ENCODE peak calls at places on chromosomes 16 and 17, in seven cellular contexts. X, F, E, O, M, R and N are unnamed samples. For H3K27me3, H3K36me3 and H3K4me1, the result is how much of the 10 kb centered on the place peaks cover.

GRCh38 chr17:79549111-79549915 is 61.5 kb downstream of the RBFOX3 start:
- DNase-seq in M (no peak), F (no peak), R (no peak), X (no peak), O (no peak), E (no peak), N (no peak)

GRCh38 chr17:70865993-70866804 is 696.9 kb downstream of the KCNJ2 start:
- DNase-seq in M (no peak), X (no peak), R (no peak), E (no peak), O (no peak), F (no peak), N (no peak)

GRCh38 chr16:27529962-27530361 is 19.8 kb downstream of the GTF3C1 start:
- DNase-seq in X (no peak), O (no peak), F (no peak), E (no peak), R (no peak), M (no peak), N (no peak)

GRCh38 chr16:75591001-75591852 is 25.0 kb downstream of the GABARAPL2 start:
- DNase-seq in X (peak), E (no peak), O (no peak), M (no peak), R (peak), F (peak), N (no peak)

GRCh38 chr17:30369995-30370394 is 8.7 kb upstream of the CPD start:
- DNase-seq in R (no peak), F (no peak), E (no peak), M (no peak), X (no peak), O (no peak), N (no peak)

GRCh38 chr17:22463110-22463850 is 771.0 kb downstream of the KCNJ18 start:
- DNase-seq in M (no peak), X (no peak), O (no peak), E (no peak), F (no peak), R (no peak), N (no peak)

GRCh38 chr16:28155293-28155692 is 56.5 kb downstream of the XPO6 start:
- DNase-seq in O (no peak), X (no peak), F (no peak), M (no peak), E (no peak), R (no peak), N (no peak)

GRCh38 chr17:30554839-30555751 is 77.9 kb downstream of the GOSR1 start:
- DNase-seq in X (peak), M (no peak), E (no peak), F (no peak), R (peak), O (no peak), N (no peak)

GRCh38 chr16:53022374-53022773 is 30.3 kb downstream of the CHD9NB start:
- DNase-seq in R (peak), E (no peak), X (peak), F (no peak), M (no peak), O (no peak), N (peak)

GRCh38 chr17:48577946-48578615 is at the start of gene HOXB4:
- DNase-seq in F (peak), R (peak), E (peak), X (peak), M (no peak), O (peak), N (peak)

GRCh38 chr16:31333686-31334649 is 21.0 kb upstream of the ITGAX start:
- DNase-seq in F (no peak), X (peak), M (no peak), R (peak), E (no peak), O (peak), N (peak)

GRCh38 chr17:3792481-3792880 is 8.5 kb downstream of the ITGAE start:
- DNase-seq in X (no peak), O (no peak), M (no peak), F (no peak), R (no peak), E (no peak), N (no peak)

GRCh38 chr16:47460301-47460754 is 535 bp downstream of the ITFG1 start:
- DNase-seq in O (no peak), X (no peak), E (no peak), M (no peak), F (no peak), R (no peak), N (no peak)

GRCh38 chr16:2280461-2280860 is 12.5 kb upstream of the RNPS1 start:
- DNase-seq in F (no peak), E (no peak), O (no peak), M (no peak), X (no peak), R (no peak), N (no peak)

GRCh38 chr16:86424413-86424812 is 85.9 kb upstream of the FOXF1 start:
- DNase-seq in E (no peak), O (no peak), M (no peak), R (no peak), F (no peak), X (no peak), N (no peak)

GRCh38 chr16:58678716-58679115 is 5.9 kb downstream of the SLC38A7 start:
- DNase-seq in F (no peak), E (no peak), O (no peak), X (no peak), M (no peak), R (no peak), N (no peak)

GRCh38 chr17:58487589-58488427 is at the start of gene HSF5:
- DNase-seq in E (no peak), M (no peak), F (no peak), X (no peak), R (no peak), O (peak), N (no peak)

GRCh38 chr16:15810411-15810810 is 46.4 kb downstream of the MYH11 start:
- DNase-seq in X (no peak), M (no peak), F (no peak), E (no peak), O (no peak), R (no peak), N (no peak)

GRCh38 chr16:66474750-66475199 is 47.7 kb downstream of the BEAN1 start:
- DNase-seq in E (peak), F (no peak), X (no peak), M (no peak), R (no peak), O (peak), N (no peak)

GRCh38 chr17:17567114-17567513 is 24.4 kb downstream of the PEMT start:
- DNase-seq in M (no peak), R (no peak), O (no peak), F (no peak), X (no peak), E (no peak), N (no peak)

GRCh38 chr17:75270966-75271232 is at the start of gene MIF4GD:
- DNase-seq in X (no peak), O (no peak), M (no peak), E (no peak), F (no peak), R (no peak), N (no peak)

GRCh38 chr17:75067856-75068255 is 19.9 kb upstream of the SLC16A5 start:
- DNase-seq in O (no peak), E (no peak), F (no peak), R (no peak), M (no peak), X (no peak), N (no peak)

GRCh38 chr17:27667656-27668487 is 36.9 kb downstream of the LGALS9 start:
- DNase-seq in F (no peak), E (no peak), X (no peak), M (no peak), O (no peak), R (no peak), N (no peak)

GRCh38 chr17:21452377-21453143 is 76.4 kb downstream of the KCNJ12 start:
- DNase-seq in E (no peak), R (no peak), F (no peak), O (no peak), M (peak), X (peak), N (no peak)

GRCh38 chr17:19540706-19541370 is 7.2 kb downstream of the SLC47A1 start:
- DNase-seq in X (no peak), R (no peak), F (no peak), E (no peak), M (no peak), O (no peak), N (no peak)
- H3K27me3 ChIP-seq in X (under half), R (under half), F (under half), E (under half), M (half or more), O (under half), N (under half)

DNA sequence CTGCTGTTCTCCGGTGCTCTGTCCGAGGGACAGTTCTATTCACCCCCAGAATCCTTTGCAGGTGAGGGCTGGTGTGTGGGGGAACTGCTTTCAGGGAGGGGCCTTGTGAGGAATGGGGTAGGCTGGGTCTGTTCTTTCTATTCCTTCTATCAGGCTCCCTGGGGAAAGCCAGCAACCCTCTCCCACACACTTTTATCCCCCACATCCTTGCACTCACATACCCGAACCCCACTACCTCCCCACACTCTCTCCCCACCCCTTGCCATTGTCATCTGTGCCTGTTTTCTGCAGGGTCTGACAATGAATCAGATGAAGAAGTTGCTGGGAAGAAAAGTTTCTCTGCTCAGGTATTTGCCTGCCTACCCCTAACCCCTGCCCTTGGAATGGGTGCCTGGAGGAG is 6.4 kb upstream of the TCAP start:
- DNase-seq in E (no peak), X (no peak), M (no peak), F (no peak), O (no peak), R (no peak), N (no peak)
- H3K36me3 ChIP-seq in E (under half), X (under half), M (under half), F (under half), O (under half), R (half or more), N (under half)

DNA sequence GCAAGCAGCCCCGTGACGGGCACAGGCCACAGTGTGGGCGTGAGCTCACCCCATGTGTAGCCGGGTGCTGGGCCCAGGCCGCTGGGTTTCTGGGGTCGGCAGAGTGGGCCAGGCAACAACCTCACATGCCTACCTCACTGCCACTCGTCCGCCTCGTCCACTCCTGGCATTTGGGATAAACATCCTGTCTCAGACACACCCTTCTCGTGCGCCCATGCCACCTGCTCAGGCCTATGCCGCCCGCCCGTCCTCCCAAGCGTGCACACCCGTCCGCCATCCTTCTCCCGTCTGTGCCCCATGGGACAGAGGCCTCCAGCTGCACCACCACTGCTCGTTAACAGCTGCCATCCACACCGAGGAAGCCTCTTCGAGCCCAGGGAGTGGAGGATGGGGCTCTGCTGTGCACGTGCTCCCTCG is 64.3 kb downstream of the KLHDC4 start:
- DNase-seq in O (no peak), R (no peak), M (no peak), X (no peak), F (no peak), E (no peak), N (no peak)
- H3K4me1 ChIP-seq in O (under half), R (under half), M (under half), X (under half), F (under half), E (under half), N (under half)

GRCh38 chr16:276360-277077 is 775 bp upstream of the RGS11 start:
- DNase-seq in M (no peak), F (no peak), R (no peak), E (no peak), O (no peak), X (no peak), N (no peak)
- H3K27me3 ChIP-seq in M (half or more), F (under half), R (under half), E (under half), O (under half), X (half or more), N (under half)

DNA sequence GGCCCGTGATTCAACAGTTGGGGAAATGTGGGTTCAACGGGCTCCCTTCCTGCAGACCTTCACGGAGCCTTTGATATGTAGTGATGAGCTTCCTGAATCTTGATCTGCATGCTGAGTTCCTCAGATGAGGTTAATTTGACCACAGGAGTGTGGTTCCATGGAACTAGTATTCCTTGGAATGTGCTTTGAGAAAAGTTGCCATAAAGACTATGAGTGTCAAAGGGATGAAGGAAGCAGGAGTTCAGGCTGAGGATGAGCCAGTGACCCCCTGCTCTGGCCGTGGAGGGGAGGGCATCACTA is 229.2 kb downstream of the MSI2 start:
- DNase-seq in R (no peak), E (no peak), M (no peak), O (no peak), X (no peak), F (no peak), N (no peak)
- H3K36me3 ChIP-seq in R (under half), E (under half), M (under half), O (under half), X (under half), F (under half), N (under half)